ENCODE peak calls at places on chromosomes 2 and 18, in five cellular contexts. K is CD4-positive, alpha-beta T cell; Q is stimulated activated CD8-positive, alpha-beta memory T cell treated with anti-CD3 and anti-CD28 coated beads, Interleukin-15, amount 100 ng/mL, for 24 hours; A is dermis microvascular lymphatic vessel endothelial cell; M is upper lobe of right lung. L is an unnamed sample.

GRCh38 chr2:72144746-72145657 is 2.7 kb downstream of the CYP26B1 start:
- DNase-seq in Q (no peak), M (peak), A (no peak), K (no peak), L (peak)

GRCh38 chr2:184154438-184154837 is 443.9 kb upstream of the ZNF804A start:
- DNase-seq in K (no peak), Q (no peak), A (no peak), M (no peak), L (peak)

GRCh38 chr2:159155791-159156190 is 130.7 kb downstream of the WDSUB1 start:
- DNase-seq in Q (no peak), M (no peak), K (no peak), A (no peak), L (no peak)

GRCh38 chr2:141468746-141469145 is 662.1 kb downstream of the LRP1B start:
- DNase-seq in A (no peak), K (no peak), M (no peak), Q (no peak), L (no peak)

GRCh38 chr2:11286323-11286722 is 58.1 kb downstream of the ROCK2 start:
- DNase-seq in K (no peak), M (no peak), A (no peak), Q (no peak), L (no peak)

GRCh38 chr2:219452361-219453317 is 18.0 kb downstream of the SPEG start:
- DNase-seq in Q (no peak), A (no peak), K (no peak), M (peak), L (no peak)

GRCh38 chr18:78521136-78521535 is 458.5 kb upstream of the SALL3 start:
- DNase-seq in Q (no peak), A (no peak), K (no peak), M (no peak), L (no peak)

GRCh38 chr18:6561029-6561861 is 146.5 kb upstream of the L3MBTL4 start:
- DNase-seq in K (no peak), A (no peak), M (peak), Q (no peak), L (no peak)

GRCh38 chr18:75538727-75539126 is 111.2 kb upstream of the SMIM21 start:
- DNase-seq in Q (no peak), K (no peak), A (no peak), M (no peak), L (no peak)

GRCh38 chr2:239252433-239253200 is 148.2 kb downstream of the HDAC4 start:
- DNase-seq in M (no peak), Q (no peak), A (peak), K (no peak), L (peak)

GRCh38 chr2:239113164-239113563 is 265.3 kb downstream of the TWIST2 start:
- DNase-seq in A (no peak), K (no peak), Q (no peak), M (no peak), L (no peak)

GRCh38 chr18:53698907-53699306 is 525.6 kb downstream of the MBD2 start:
- DNase-seq in A (no peak), Q (no peak), M (no peak), K (no peak), L (no peak)

GRCh38 chr2:30243231-30243630 is 11.9 kb downstream of the LBH start:
- DNase-seq in Q (no peak), K (no peak), A (no peak), M (no peak), L (no peak)

GRCh38 chr2:108560895-108561530 is 26.7 kb downstream of the LIMS1 start:
- DNase-seq in K (no peak), Q (no peak), M (no peak), A (no peak), L (no peak)

GRCh38 chr2:230672836-230673235 is 39.8 kb upstream of the CAB39 start:
- DNase-seq in M (no peak), K (no peak), A (no peak), Q (no peak), L (no peak)

GRCh38 chr2:213545964-213546363 is 261.7 kb downstream of the SPAG16 start:
- DNase-seq in M (no peak), A (no peak), Q (no peak), K (no peak), L (no peak)

GRCh38 chr2:28257182-28257581 is 135.5 kb upstream of the FOSL2 start:
- DNase-seq in A (no peak), Q (no peak), K (no peak), M (no peak), L (no peak)

GRCh38 chr2:126175222-126175621 is 480.7 kb upstream of the GYPC start:
- DNase-seq in M (no peak), Q (no peak), K (no peak), A (no peak), L (no peak)

GRCh38 chr2:99880148-99880983 is 262.0 kb downstream of the AFF3 start:
- DNase-seq in Q (no peak), K (no peak), A (no peak), M (no peak), L (peak)

GRCh38 chr18:33467531-33467930 is 27.0 kb upstream of the CCDC178 start:
- DNase-seq in Q (no peak), M (no peak), K (no peak), A (no peak), L (no peak)

GRCh38 chr2:112958428-112959108 is 19.2 kb upstream of the IL36G start:
- DNase-seq in M (no peak), Q (no peak), A (peak), K (no peak), L (peak)

GRCh38 chr2:149192425-149192824 is 138.0 kb upstream of the LYPD6 start:
- DNase-seq in K (no peak), A (no peak), Q (no peak), M (no peak), L (no peak)